ENCODE peak calls at places on chromosomes 16 and 17, in nine cellular contexts. Z is AG04450, Q is foreskin fibroblast, M is colonic mucosa, H is sigmoid colon, I is mesothelial cell of epicardium, P is cardiac fibroblast, L is fibroblast of mammary gland, C is breast epithelium. K is an unnamed sample.
A peak's percentile ranks its signal among the peaks of the same experiment; 100 is the strongest.

GRCh38 chr17:50768348-50768761 is 1.0 kb upstream of the ANKRD40CL start:
- DNase-seq in Z (no peak), Q (no peak), M (peak; percentile 98), H (no peak), I (no peak), P (no peak), L (no peak), C (peak; percentile 57), K (peak; percentile 60)

GRCh38 chr16:29876186-29876577 is 13.2 kb upstream of the CDIPT start:
- DNase-seq in Z (no peak), Q (no peak), M (no peak), H (no peak), I (no peak), P (no peak), L (no peak), C (no peak), K (no peak)

GRCh38 chr17:35616506-35616905 is 29.4 kb downstream of the AP2B1 start:
- DNase-seq in Z (no peak), Q (no peak), M (no peak), H (no peak), I (no peak), P (no peak), L (no peak), C (no peak), K (no peak)

GRCh38 chr16:48117217-48118105 is 38.3 kb downstream of the ABCC12 start:
- DNase-seq in Z (no peak), Q (no peak), M (peak; percentile 29), H (no peak), I (peak; percentile 81), P (peak; percentile 52), L (peak; percentile 61), C (no peak), K (peak; percentile 87)

GRCh38 chr16:18932243-18932997 is 6.2 kb upstream of the SMG1 start:
- DNase-seq in Z (no peak), Q (peak; percentile 44), M (no peak), H (no peak), I (no peak), P (peak; percentile 61), L (peak; percentile 60), C (no peak), K (no peak)

GRCh38 chr16:11326084-11326736 is 19.0 kb upstream of the RMI2 start:
- DNase-seq in Z (no peak), Q (no peak), M (no peak), H (no peak), I (no peak), P (no peak), L (no peak), C (no peak), K (no peak)

GRCh38 chr16:22008215-22009142 is 568 bp downstream of the MOSMO start:
- DNase-seq in Z (no peak), Q (no peak), M (peak; percentile 36), H (peak; percentile 70), I (peak; percentile 53), P (no peak), L (no peak), C (no peak), K (no peak)

GRCh38 chr17:20085283-20085875 is 76.2 kb downstream of the SPECC1 start:
- DNase-seq in Z (no peak), Q (no peak), M (no peak), H (no peak), I (no peak), P (peak; percentile 41), L (peak; percentile 49), C (no peak), K (peak; percentile 67)

GRCh38 chr16:19460397-19460796 is 42.7 kb downstream of the TMC5 start:
- DNase-seq in Z (no peak), Q (no peak), M (no peak), H (no peak), I (no peak), P (no peak), L (no peak), C (no peak), K (no peak)

GRCh38 chr16:67164599-67165061 is at the start of gene HSF4:
- DNase-seq in Z (no peak), Q (peak; percentile 40), M (peak; percentile 78), H (peak; percentile 85), I (no peak), P (peak; percentile 54), L (no peak), C (no peak), K (no peak)

GRCh38 chr17:77358801-77359716 is 218.3 kb downstream of the SEC14L1 start:
- DNase-seq in Z (no peak), Q (no peak), M (peak; percentile 13), H (peak; percentile 50), I (peak; percentile 28), P (no peak), L (no peak), C (peak; percentile 24), K (peak; percentile 36)

GRCh38 chr16:10511829-10512228 is 68.6 kb downstream of the EMP2 start:
- DNase-seq in Z (no peak), Q (no peak), M (no peak), H (no peak), I (no peak), P (no peak), L (no peak), C (no peak), K (no peak)

GRCh38 chr17:50258647-50259483 is 15.4 kb upstream of the TMEM92 start:
- DNase-seq in Z (no peak), Q (peak; percentile 59), M (no peak), H (peak; percentile 72), I (no peak), P (peak; percentile 43), L (peak; percentile 70), C (peak; percentile 41), K (peak; percentile 90)

GRCh38 chr17:13346081-13346533 is 255.6 kb downstream of the HS3ST3A1 start:
- DNase-seq in Z (peak; percentile 93), Q (peak; percentile 96), M (no peak), H (no peak), I (no peak), P (peak; percentile 88), L (peak; percentile 99), C (no peak), K (no peak)
- TF ChIP-seq CTCF in Z (peak; percentile 16), Q (no peak), M (no peak), H (no peak), I (no peak), P (peak; percentile 6), L (peak; percentile 11), C (no peak), K (no peak)

DNA sequence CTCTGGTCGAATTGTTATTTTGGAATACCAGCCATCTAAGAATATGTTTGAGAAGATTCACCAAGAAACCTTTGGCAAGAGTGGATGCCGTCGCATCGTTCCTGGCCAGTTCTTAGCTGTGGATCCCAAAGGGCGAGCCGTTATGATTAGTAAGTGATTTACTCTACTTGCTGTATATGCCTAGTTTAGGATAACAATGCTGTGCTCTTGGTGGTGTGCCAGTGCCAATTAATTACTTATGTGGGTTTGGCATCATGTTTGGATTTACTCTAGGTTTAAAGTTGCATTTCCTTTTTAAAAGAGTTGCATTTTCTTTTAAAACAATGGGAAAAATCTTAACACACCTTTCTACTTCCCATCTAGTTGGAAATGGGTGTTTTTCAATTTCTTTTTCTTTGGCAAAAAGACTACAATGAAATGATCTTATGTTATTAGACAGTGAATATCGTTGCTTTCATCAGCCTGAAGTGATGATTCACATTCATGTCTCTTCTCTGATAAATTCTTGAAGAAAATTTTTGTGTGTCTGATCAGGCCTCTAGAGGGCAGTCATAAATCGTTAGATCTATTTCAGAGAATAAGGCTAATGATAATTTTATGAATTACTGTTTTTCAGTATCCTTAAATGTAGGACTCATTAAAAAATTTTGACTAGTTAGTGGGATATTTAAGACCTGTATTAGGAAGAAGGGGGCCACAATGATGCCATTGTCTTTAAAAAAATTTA is 5.6 kb downstream of the SF3B3 start:
- DNase-seq in Z (no peak), Q (peak; percentile 48), M (no peak), H (no peak), I (no peak), P (peak; percentile 70), L (peak; percentile 79), C (no peak), K (no peak)
- TF ChIP-seq CTCF in Z (peak; percentile 61), Q (peak; percentile 43), M (peak; percentile 40), H (no peak), I (peak; percentile 61), P (peak; percentile 49), L (peak; percentile 55), C (no peak), K (peak; percentile 72)

DNA sequence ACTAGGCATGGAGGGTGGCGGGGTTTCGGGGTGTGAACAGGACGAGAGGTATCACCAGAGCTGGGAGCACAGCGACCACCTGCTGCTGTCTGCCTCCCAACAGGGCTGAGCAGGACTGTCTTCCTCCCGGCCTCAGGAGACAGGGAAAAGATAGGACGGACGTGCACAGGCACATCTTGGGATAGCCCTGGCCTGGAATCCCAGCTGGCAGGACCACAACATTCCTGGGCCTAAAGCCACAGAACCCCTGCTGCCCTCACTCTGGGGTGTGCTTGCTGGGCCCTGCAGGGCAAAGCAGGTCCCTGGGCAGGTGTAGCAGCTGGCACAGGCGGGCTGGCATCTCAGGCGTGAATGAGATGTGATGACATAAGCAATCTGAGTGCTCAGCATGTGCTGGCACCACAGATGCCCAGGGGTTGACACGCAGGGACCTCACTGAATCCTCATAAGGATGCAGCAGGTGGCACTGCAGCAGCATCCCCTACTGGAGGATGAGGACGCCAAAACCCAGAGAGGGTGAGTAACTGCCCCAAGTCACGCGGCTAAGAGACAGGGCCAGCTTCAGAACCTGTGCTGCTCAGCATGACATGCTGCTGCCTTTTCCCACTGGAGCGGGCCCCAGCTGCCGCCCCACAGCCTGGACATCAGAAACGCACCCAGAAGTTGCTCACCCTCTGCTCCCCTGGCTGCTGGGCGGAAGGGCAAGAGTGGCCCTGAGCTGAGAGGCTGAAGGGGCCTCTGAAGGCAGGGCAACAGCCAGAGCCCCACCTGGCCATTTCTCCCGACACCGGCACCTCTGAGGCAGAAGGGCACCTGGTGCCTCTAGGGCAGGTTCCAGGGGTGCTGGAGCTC is 7.1 kb downstream of the CORO7 start:
- DNase-seq in Z (no peak), Q (no peak), M (no peak), H (no peak), I (no peak), P (no peak), L (no peak), C (no peak), K (no peak)
- TF ChIP-seq CTCF in Z (no peak), Q (peak; percentile 11), M (no peak), H (no peak), I (no peak), P (no peak), L (peak; percentile 9), C (no peak), K (no peak)

GRCh38 chr17:11981862-11982261 is 15.4 kb downstream of the ZNF18 start:
- DNase-seq in Z (no peak), Q (no peak), M (no peak), H (no peak), I (no peak), P (no peak), L (no peak), C (no peak), K (no peak)

GRCh38 chr17:11990363-11990983 is 6.8 kb downstream of the ZNF18 start:
- DNase-seq in Z (no peak), Q (no peak), M (peak; percentile 34), H (no peak), I (no peak), P (no peak), L (no peak), C (no peak), K (no peak)

GRCh38 chr17:11986179-11986938 is 10.9 kb downstream of the ZNF18 start:
- DNase-seq in Z (no peak), Q (no peak), M (no peak), H (no peak), I (no peak), P (no peak), L (peak; percentile 34), C (no peak), K (no peak)

GRCh38 chr17:11991461-11991860 is 5.8 kb downstream of the ZNF18 start:
- DNase-seq in Z (no peak), Q (no peak), M (no peak), H (no peak), I (no peak), P (no peak), L (no peak), C (no peak), K (no peak)

GRCh38 chr17:11986939-11987329 is 10.3 kb downstream of the ZNF18 start:
- DNase-seq in Z (peak; percentile 13), Q (peak; percentile 26), M (no peak), H (no peak), I (no peak), P (peak; percentile 73), L (peak; percentile 67), C (no peak), K (no peak)
- TF ChIP-seq CTCF in Z (peak; percentile 61), Q (peak; percentile 20), M (peak; percentile 30), H (peak; percentile 46), I (peak; percentile 65), P (peak; percentile 47), L (peak; percentile 58), C (no peak), K (peak; percentile 65)

K was measured in osteocyte.